ENCODE peak calls at places on chromosomes 5 and 9, in nine cellular contexts. Z, B, K, R, N, P, S, G and J are unnamed samples.

GRCh38 chr5:80239680-80240367 is 16.0 kb downstream of the SERINC5 start:
- DNase-seq in Z (no peak), B (no peak), K (no peak), R (no peak), N (no peak), P (no peak), S (peak), G (no peak), J (no peak)

GRCh38 chr9:107749787-107750444 is 260.3 kb upstream of the KLF4 start:
- DNase-seq in Z (no peak), B (no peak), K (no peak), R (no peak), N (no peak), P (peak), S (peak), G (peak), J (peak)

GRCh38 chr5:39898731-39899130 is 474.0 kb upstream of the DAB2 start:
- DNase-seq in Z (no peak), B (no peak), K (no peak), R (no peak), N (no peak), P (no peak), S (no peak), G (no peak), J (no peak)

GRCh38 chr5:10588779-10589447 is 25.0 kb downstream of the ANKRD33B start:
- DNase-seq in Z (no peak), B (no peak), K (no peak), R (no peak), N (no peak), P (no peak), S (no peak), G (no peak), J (no peak)

GRCh38 chr9:131915181-131915580 is 164.5 kb downstream of the MED27 start:
- DNase-seq in Z (no peak), B (no peak), K (no peak), R (no peak), N (no peak), P (no peak), S (no peak), G (no peak), J (peak)

GRCh38 chr5:53448851-53449250 is 31.6 kb upstream of the FST start:
- DNase-seq in Z (no peak), B (no peak), K (no peak), R (no peak), N (no peak), P (no peak), S (peak), G (no peak), J (no peak)

GRCh38 chr5:10565785-10566506 is 2.1 kb downstream of the ANKRD33B start:
- DNase-seq in Z (no peak), B (peak), K (no peak), R (peak), N (peak), P (no peak), S (no peak), G (no peak), J (no peak)

GRCh38 chr5:155631116-155631515 is 617.6 kb downstream of the KIF4B start:
- DNase-seq in Z (no peak), B (no peak), K (no peak), R (no peak), N (no peak), P (peak), S (no peak), G (peak), J (peak)

GRCh38 chr9:136138566-136138965 is 19.9 kb upstream of the TMEM250 start:
- DNase-seq in Z (peak), B (no peak), K (peak), R (peak), N (peak), P (peak), S (no peak), G (peak), J (no peak)

GRCh38 chr5:72472666-72473422 is 34.4 kb downstream of the ZNF366 start:
- DNase-seq in Z (no peak), B (no peak), K (no peak), R (no peak), N (no peak), P (no peak), S (peak), G (peak), J (no peak)

GRCh38 chr9:126116351-126117157 is 210.1 kb upstream of the MVB12B start:
- DNase-seq in Z (peak), B (no peak), K (no peak), R (no peak), N (no peak), P (no peak), S (no peak), G (no peak), J (no peak)